ENCODE peak calls at places on chromosomes 3 and 15, in four cellular contexts. T, M, V and Z are unnamed samples.

GRCh38 chr15:75577401-75578205 is 1.5 kb downstream of the PTPN9 start:
- DNase-seq in T (no peak), M (peak), V (peak), Z (peak)

GRCh38 chr3:169822983-169823382 is 10.3 kb upstream of the LRRC34 start:
- DNase-seq in T (no peak), M (no peak), V (no peak), Z (no peak)

GRCh38 chr15:83282859-83283812 is 1.3 kb downstream of the BNC1 start:
- DNase-seq in T (no peak), M (no peak), V (no peak), Z (no peak)

GRCh38 chr3:49530231-49530630 is 24.0 kb upstream of the BSN start:
- DNase-seq in T (no peak), M (no peak), V (no peak), Z (no peak)

GRCh38 chr3:94647131-94647530 is 584.3 kb downstream of the NSUN3 start:
- DNase-seq in T (no peak), M (no peak), V (no peak), Z (no peak)

GRCh38 chr15:90851114-90851513 is 17.3 kb upstream of the FURIN start:
- DNase-seq in T (no peak), M (no peak), V (peak), Z (no peak)

GRCh38 chr3:64191822-64192221 is 33.4 kb downstream of the PRICKLE2 start:
- DNase-seq in T (no peak), M (no peak), V (no peak), Z (no peak)

GRCh38 chr3:46693897-46694235 is 387 bp upstream of the ALS2CL start:
- DNase-seq in T (no peak), M (peak), V (no peak), Z (no peak)

GRCh38 chr15:70316059-70316600 is 218.4 kb upstream of the TLE3 start:
- DNase-seq in T (no peak), M (no peak), V (no peak), Z (no peak)

GRCh38 chr15:94743668-94744067 is 512.3 kb downstream of the MCTP2 start:
- DNase-seq in T (no peak), M (no peak), V (no peak), Z (no peak)

GRCh38 chr3:43852066-43852465 is 161.3 kb downstream of the ABHD5 start:
- DNase-seq in T (no peak), M (no peak), V (no peak), Z (no peak)

GRCh38 chr3:39804951-39805350 is 4.5 kb upstream of the MYRIP start:
- DNase-seq in T (no peak), M (no peak), V (no peak), Z (no peak)

GRCh38 chr3:165855581-165855980 is 18.4 kb upstream of the BCHE start:
- DNase-seq in T (no peak), M (no peak), V (no peak), Z (no peak)

GRCh38 chr3:60160792-60161175 is 1090.5 kb downstream of the FHIT start:
- DNase-seq in T (no peak), M (no peak), V (no peak), Z (no peak)

GRCh38 chr15:36571301-36571700 is 8.1 kb upstream of the CDIN1 start:
- DNase-seq in T (no peak), M (no peak), V (no peak), Z (no peak)

GRCh38 chr3:79148786-79149185 is 619.0 kb downstream of the ROBO1 start:
- DNase-seq in T (no peak), M (no peak), V (no peak), Z (no peak)

GRCh38 chr3:21750291-21750690 is 719 bp downstream of the ZNF385D start:
- DNase-seq in T (no peak), M (no peak), V (no peak), Z (no peak)

GRCh38 chr3:72147600-72147999 is 362.7 kb upstream of the PROK2 start:
- DNase-seq in T (no peak), M (no peak), V (no peak), Z (no peak)

GRCh38 chr3:194326192-194327029 is 24.7 kb downstream of the CPN2 start:
- DNase-seq in T (no peak), M (no peak), V (no peak), Z (no peak)

GRCh38 chr3:110314512-110315114 is 757.0 kb upstream of the NECTIN3 start:
- DNase-seq in T (peak), M (peak), V (peak), Z (peak)

GRCh38 chr3:56654460-56654859 is 28.6 kb downstream of the TASOR start:
- DNase-seq in T (no peak), M (no peak), V (no peak), Z (no peak)

GRCh38 chr3:10432156-10432845 is 73.1 kb downstream of the ATP2B2 start:
- DNase-seq in T (no peak), M (peak), V (no peak), Z (peak)

GRCh38 chr3:61866961-61867461 is 305.6 kb downstream of the PTPRG start:
- DNase-seq in T (no peak), M (no peak), V (no peak), Z (no peak)

GRCh38 chr3:25532763-25533162 is 104.7 kb downstream of the RARB start:
- DNase-seq in T (peak), M (peak), V (no peak), Z (no peak)

GRCh38 chr3:195868866-195869412 is 39.4 kb downstream of the TNK2 start:
- DNase-seq in T (no peak), M (no peak), V (no peak), Z (no peak)

GRCh38 chr3:127697531-127698240 is 24.9 kb downstream of the ABTB1 start:
- DNase-seq in T (peak), M (peak), V (peak), Z (peak)

GRCh38 chr15:67824900-67825879 is at the start of gene SKOR1:
- DNase-seq in T (no peak), M (peak), V (peak), Z (no peak)

GRCh38 chr3:50194128-50194902 is 2.9 kb downstream of the GNAT1 start:
- DNase-seq in T (no peak), M (peak), V (peak), Z (peak)

GRCh38 chr15:34084086-34084485 is 17.6 kb downstream of the EMC7 start:
- DNase-seq in T (no peak), M (no peak), V (no peak), Z (no peak)

GRCh38 chr15:50825946-50826345 is 60.4 kb upstream of the SPPL2A start:
- DNase-seq in T (no peak), M (no peak), V (no peak), Z (no peak)

GRCh38 chr15:25852696-25853524 is 10.2 kb downstream of the ATP10A start:
- DNase-seq in T (no peak), M (peak), V (no peak), Z (no peak)

GRCh38 chr3:52238193-52238760 is 681 bp downstream of the TWF2 start:
- DNase-seq in T (no peak), M (peak), V (no peak), Z (no peak)

GRCh38 chr15:99341786-99342185 is 90.5 kb downstream of the LRRC28 start:
- DNase-seq in T (no peak), M (no peak), V (no peak), Z (no peak)